ENCODE peak calls at places on chromosomes 11 and 22, in five cellular contexts. P is astrocyte, C is GM23338, E is endothelial cell of umbilical vein, L is fibroblast of lung. T is an unnamed sample.

GRCh38 chr11:69699213-69699612 is 4.6 kb downstream of the FGF19 start:
- DNase-seq in P (no peak), C (no peak), E (no peak), L (no peak), T (no peak)

GRCh38 chr11:6404341-6405038 is 14.2 kb downstream of the SMPD1 start:
- DNase-seq in P (peak; percentile 23), C (no peak), E (no peak), L (peak; percentile 52), T (no peak)

GRCh38 chr22:22662095-22662494 is 17.7 kb downstream of the GGTLC2 start:
- DNase-seq in P (no peak), C (no peak), E (no peak), L (no peak), T (no peak)

GRCh38 chr11:30196400-30197206 is 34.2 kb upstream of the FSHB start:
- DNase-seq in P (peak; percentile 6), C (peak; percentile 85), E (peak; percentile 54), L (peak; percentile 20), T (peak; percentile 1)

GRCh38 chr11:122319842-122320555 is 204.0 kb upstream of the BLID start:
- DNase-seq in P (no peak), C (no peak), E (no peak), L (no peak), T (no peak)

GRCh38 chr11:112977620-112978212 is 16.5 kb downstream of the NCAM1 start:
- DNase-seq in P (peak; percentile 54), C (no peak), E (no peak), L (peak; percentile 60), T (peak; percentile 37)

GRCh38 chr11:85941380-85941973 is 86.3 kb downstream of the CCDC83 start:
- DNase-seq in P (peak; percentile 39), C (peak; percentile 77), E (peak; percentile 71), L (peak; percentile 58), T (no peak)

GRCh38 chr11:69492201-69492991 is 10.9 kb downstream of the LINC01488 start:
- DNase-seq in P (peak; percentile 35), C (no peak), E (no peak), L (peak; percentile 40), T (no peak)

GRCh38 chr11:130088909-130089668 is 19.4 kb downstream of the APLP2 start:
- DNase-seq in P (no peak), C (no peak), E (no peak), L (no peak), T (no peak)

DNA sequence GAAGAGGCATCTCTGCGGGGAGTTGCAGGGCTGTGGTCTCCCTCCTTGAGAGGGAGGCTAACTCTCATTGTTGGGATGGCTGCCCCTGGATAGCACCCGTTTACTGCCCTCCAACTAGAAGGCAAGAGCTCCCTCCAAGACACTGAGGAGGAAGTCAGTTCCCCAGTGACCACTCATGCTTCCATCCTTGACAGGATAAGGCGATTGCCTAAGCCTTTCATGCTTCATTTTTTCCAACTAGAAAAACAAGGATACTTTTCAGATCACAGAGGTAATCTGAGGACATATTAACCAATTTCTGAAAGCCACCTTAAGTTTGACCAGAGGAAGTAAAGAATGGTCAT is 186.6 kb downstream of the MAML2 start:
- DNase-seq in P (no peak), C (no peak), E (no peak), L (no peak), T (no peak)
- H3K27ac ChIP-seq in P (peak overlapping the region; percentile 98), C (peak overlapping the region; percentile 34), E (peak overlapping the region; percentile 93), L (peak overlapping the region; percentile 98), T (no peak overlapping the region)

DNA sequence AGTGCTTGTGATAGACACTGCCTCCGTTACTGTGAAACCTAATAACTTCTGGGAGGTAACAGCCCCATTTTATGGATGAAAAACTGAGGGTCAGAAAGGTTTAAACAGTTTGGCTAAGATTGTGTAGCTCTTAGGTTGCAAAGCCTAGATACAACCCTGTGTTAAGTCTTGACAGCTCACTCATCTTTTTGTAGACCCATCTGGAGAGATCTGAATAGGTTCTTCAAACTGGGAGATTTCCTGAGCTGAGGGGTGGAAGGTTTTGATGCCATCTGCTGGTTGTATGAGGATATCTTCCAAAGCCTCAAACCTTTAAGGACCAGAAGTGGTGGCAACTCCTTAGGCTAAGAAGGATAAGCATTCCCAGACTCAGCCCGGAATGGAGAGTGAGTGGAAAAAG is 8.3 kb downstream of the YPEL4 start:
- DNase-seq in P (no peak), C (peak; percentile 71), E (peak; percentile 46), L (peak; percentile 48), T (peak; percentile 59)
- TF ChIP-seq EZH2 in P (no peak), C (no peak), E (no peak), L (no peak), T (no peak)

GRCh38 chr11:114569781-114570180 is 10.1 kb upstream of the NXPE1 start:
- DNase-seq in P (no peak), C (no peak), E (no peak), L (no peak), T (no peak)
- H3K27ac ChIP-seq in P (no peak overlapping the region), C (no peak overlapping the region), E (no peak overlapping the region), L (no peak overlapping the region), T (no peak overlapping the region)

GRCh38 chr11:44363116-44363515 is 53.2 kb upstream of the ALX4 start:
- DNase-seq in P (no peak), C (no peak), E (no peak), L (no peak), T (no peak)

GRCh38 chr11:44364596-44364995 is 54.7 kb upstream of the ALX4 start:
- DNase-seq in P (no peak), C (no peak), E (no peak), L (no peak), T (no peak)

GRCh38 chr11:44366741-44367140 is 56.8 kb upstream of the ALX4 start:
- DNase-seq in P (no peak), C (no peak), E (no peak), L (no peak), T (no peak)

GRCh38 chr11:44368886-44369285 is 58.9 kb upstream of the ALX4 start:
- DNase-seq in P (no peak), C (no peak), E (no peak), L (no peak), T (no peak)

GRCh38 chr11:44365616-44366015 is 55.7 kb upstream of the ALX4 start:
- DNase-seq in P (no peak), C (no peak), E (no peak), L (no peak), T (no peak)
- TF ChIP-seq EZH2 in P (no peak), C (no peak), E (no peak), L (no peak), T (no peak)

GRCh38 chr11:125173556-125173955 is 9.0 kb downstream of the PKNOX2 start:
- DNase-seq in P (no peak), C (no peak), E (no peak), L (no peak), T (no peak)
- H3K27ac ChIP-seq in P (no peak overlapping the region), C (no peak overlapping the region), E (no peak overlapping the region), L (no peak overlapping the region), T (peak overlapping the region; percentile 67)

T was measured in SK-N-MC.